ENCODE peak calls at places on chromosome 9, in seven cellular contexts. X, Q, E, V, C, J and W are unnamed samples.

GRCh38 chr9:35749515-35750255 is 598 bp downstream of the RGP1 start:
- DNase-seq in X (no peak), E (no peak), J (peak; percentile 42), Q (no peak), V (peak; percentile 35), C (no peak), W (no peak)

GRCh38 chr9:108535526-108535925 is 320.3 kb downstream of the ACTL7B start:
- DNase-seq in X (no peak), V (no peak), E (no peak), Q (no peak), J (no peak), C (no peak), W (no peak)

GRCh38 chr9:114100536-114100935 is 1.4 kb upstream of the KIF12 start:
- DNase-seq in C (no peak), Q (no peak), X (no peak), V (no peak), E (no peak), J (no peak), W (no peak)

GRCh38 chr9:114272739-114273431 is 50.0 kb upstream of the ORM1 start:
- DNase-seq in J (no peak), V (peak; percentile 18), E (no peak), Q (no peak), X (no peak), C (no peak), W (no peak)

GRCh38 chr9:91930475-91930874 is 19.6 kb downstream of the ROR2 start:
- DNase-seq in X (no peak), J (no peak), E (peak; percentile 0), V (no peak), Q (no peak), C (no peak), W (no peak)

GRCh38 chr9:127608104-127608966 is 3.7 kb upstream of the STXBP1 start:
- DNase-seq in X (peak; percentile 42), C (no peak), E (peak; percentile 30), J (peak; percentile 58), Q (peak; percentile 78), V (peak; percentile 74), W (no peak)

GRCh38 chr9:959105-959504 is 17.4 kb upstream of the DMRT3 start:
- DNase-seq in C (no peak), E (no peak), J (no peak), X (no peak), Q (no peak), V (no peak), W (no peak)

GRCh38 chr9:14485366-14485765 is 171.4 kb upstream of the NFIB start:
- DNase-seq in J (no peak), X (no peak), V (no peak), E (no peak), C (no peak), Q (no peak), W (peak; percentile 18)

GRCh38 chr9:134039386-134040175 is 14.3 kb downstream of the BRD3OS start:
- DNase-seq in V (peak; percentile 15), E (no peak), C (no peak), Q (no peak), J (no peak), X (no peak), W (no peak)

GRCh38 chr9:93667627-93668026 is 91.2 kb downstream of the PHF2 start:
- DNase-seq in Q (peak; percentile 5), C (no peak), E (no peak), X (no peak), J (no peak), V (peak; percentile 4), W (no peak)

GRCh38 chr9:1676771-1677170 is 338.4 kb upstream of the SMARCA2 start:
- DNase-seq in V (no peak), X (no peak), Q (no peak), E (no peak), C (no peak), J (no peak), W (no peak)

GRCh38 chr9:95174038-95174437 is 143.5 kb downstream of the FANCC start:
- DNase-seq in E (no peak), V (no peak), J (no peak), Q (no peak), X (no peak), C (no peak), W (no peak)

GRCh38 chr9:127741831-127742434 is 6.8 kb upstream of the TOR2A start:
- DNase-seq in C (no peak), Q (peak; percentile 81), J (no peak), X (no peak), E (peak; percentile 16), V (peak; percentile 71), W (no peak)

GRCh38 chr9:2015581-2016410 is 649 bp downstream of the SMARCA2 start:
- DNase-seq in J (peak; percentile 40), E (peak; percentile 23), Q (peak; percentile 56), X (peak; percentile 35), V (peak; percentile 66), C (no peak), W (no peak)

GRCh38 chr9:96674914-96675538 is 19.9 kb upstream of the PRXL2C start:
- DNase-seq in X (no peak), J (no peak), Q (no peak), C (no peak), E (peak; percentile 65), V (no peak), W (peak; percentile 58)

GRCh38 chr9:115847245-115847644 is 306.3 kb upstream of the PAPPA start:
- DNase-seq in Q (no peak), V (no peak), J (no peak), X (no peak), C (no peak), E (peak; percentile 35), W (no peak)

GRCh38 chr9:101184813-101185278 is 156.3 kb downstream of the PLPPR1 start:
- DNase-seq in V (no peak), Q (no peak), E (no peak), J (no peak), X (no peak), C (no peak), W (no peak)

GRCh38 chr9:2032234-2032633 is 17.1 kb downstream of the SMARCA2 start:
- DNase-seq in J (no peak), E (no peak), X (no peak), V (no peak), Q (no peak), C (no peak), W (no peak)

GRCh38 chr9:101999441-101999840 is 261.0 kb upstream of the GRIN3A start:
- DNase-seq in C (no peak), Q (no peak), E (no peak), X (no peak), V (no peak), J (no peak), W (no peak)

GRCh38 chr9:126521089-126521488 is 92.6 kb upstream of the LMX1B start:
- DNase-seq in C (no peak), J (no peak), V (no peak), X (no peak), E (no peak), Q (no peak), W (no peak)

GRCh38 chr9:137645211-137645610 is 26.4 kb downstream of the EHMT1 start:
- DNase-seq in C (no peak), J (no peak), Q (no peak), X (no peak), E (no peak), V (no peak), W (no peak)

GRCh38 chr9:12856608-12857007 is 81.8 kb downstream of the LURAP1L start:
- DNase-seq in E (no peak), C (no peak), V (no peak), Q (no peak), X (no peak), J (no peak), W (no peak)

GRCh38 chr9:136903041-136903554 is 16.8 kb downstream of the TRAF2 start:
- DNase-seq in C (no peak), E (no peak), X (no peak), Q (peak; percentile 56), J (no peak), V (peak; percentile 58), W (no peak)

GRCh38 chr9:2872307-2872940 is 28.5 kb upstream of the PUM3 start:
- DNase-seq in X (no peak), E (peak; percentile 32), J (no peak), C (no peak), Q (no peak), V (no peak), W (no peak)

GRCh38 chr9:20989923-20990341 is 41.5 kb downstream of the HACD4 start:
- DNase-seq in X (no peak), E (no peak), Q (peak; percentile 41), J (no peak), V (peak; percentile 48), C (no peak), W (no peak)